ENCODE peak calls at places on chromosome 1, in six cellular contexts. E is esophagus muscularis mucosa, Y is GM12878, X is transverse colon, K is thyroid gland, A is A549. J is an unnamed sample.

GRCh38 chr1:175922254-175922881 is 179.0 kb upstream of the TNR start:
- DNase-seq in E (no peak), Y (no peak), X (no peak), K (no peak), A (no peak), J (no peak)

GRCh38 chr1:179353546-179353945 is 12.2 kb upstream of the AXDND1 start:
- DNase-seq in E (no peak), Y (no peak), X (no peak), K (no peak), A (no peak), J (peak; percentile 59)

GRCh38 chr1:61287734-61288133 is 205.4 kb downstream of the NFIA start:
- DNase-seq in E (no peak), Y (no peak), X (no peak), K (no peak), A (no peak), J (no peak)

GRCh38 chr1:107451735-107452134 is 310.9 kb downstream of the NTNG1 start:
- DNase-seq in E (no peak), Y (peak; percentile 62), X (no peak), K (no peak), A (no peak), J (no peak)

GRCh38 chr1:236297161-236297560 is 15.4 kb upstream of the ERO1B start:
- DNase-seq in E (no peak), Y (no peak), X (no peak), K (no peak), A (no peak), J (no peak)

GRCh38 chr1:36771222-36771621 is 263.1 kb downstream of the GRIK3 start:
- DNase-seq in E (no peak), Y (no peak), X (no peak), K (no peak), A (no peak), J (no peak)

GRCh38 chr1:173202430-173203145 is 4.5 kb downstream of the TNFSF4 start:
- DNase-seq in E (no peak), Y (no peak), X (peak; percentile 16), K (no peak), A (peak; percentile 70), J (peak; percentile 43)

GRCh38 chr1:84000196-84000885 is 1.4 kb upstream of the TTLL7 start:
- DNase-seq in E (no peak), Y (no peak), X (no peak), K (no peak), A (no peak), J (no peak)

GRCh38 chr1:26180010-26180506 is 2.8 kb downstream of the CNKSR1 start:
- DNase-seq in E (no peak), Y (no peak), X (no peak), K (no peak), A (no peak), J (no peak)

GRCh38 chr1:67632811-67633478 is 52.1 kb upstream of the GADD45A start:
- DNase-seq in E (peak; percentile 64), Y (no peak), X (no peak), K (no peak), A (no peak), J (no peak)

GRCh38 chr1:175193339-175193950 is 869 bp upstream of the KIAA0040 start:
- DNase-seq in E (peak; percentile 80), Y (no peak), X (no peak), K (no peak), A (no peak), J (no peak)

GRCh38 chr1:27523666-27524020 is 33.7 kb upstream of the WASF2 start:
- DNase-seq in E (no peak), Y (no peak), X (no peak), K (no peak), A (no peak), J (no peak)

GRCh38 chr1:116323419-116323987 is 49.5 kb upstream of the ATP1A1 start:
- DNase-seq in E (no peak), Y (no peak), X (no peak), K (no peak), A (no peak), J (no peak)

GRCh38 chr1:10519016-10519417 is 44.3 kb downstream of the PEX14 start:
- DNase-seq in E (no peak), Y (no peak), X (no peak), K (peak; percentile 89), A (no peak), J (no peak)

GRCh38 chr1:167081594-167081993 is 8.6 kb downstream of the GPA33 start:
- DNase-seq in E (no peak), Y (no peak), X (no peak), K (no peak), A (no peak), J (no peak)

GRCh38 chr1:167083871-167084270 is 6.3 kb downstream of the GPA33 start:
- DNase-seq in E (no peak), Y (no peak), X (no peak), K (no peak), A (no peak), J (no peak)

GRCh38 chr1:167082511-167083027 is 7.6 kb downstream of the GPA33 start:
- DNase-seq in E (no peak), Y (no peak), X (peak; percentile 90), K (no peak), A (peak; percentile 65), J (no peak)

GRCh38 chr1:167084739-167085138 is 5.4 kb downstream of the GPA33 start:
- DNase-seq in E (no peak), Y (no peak), X (no peak), K (no peak), A (no peak), J (no peak)

GRCh38 chr1:167083066-167083682 is 7.0 kb downstream of the GPA33 start:
- DNase-seq in E (no peak), Y (no peak), X (peak; percentile 73), K (no peak), A (no peak), J (no peak)
- TF ChIP-seq POLR2A in E (no peak), Y (no peak), X (no peak), K (no peak), A (no peak), J (no peak)

GRCh38 chr1:156225677-156226014 is 12.8 kb downstream of the PMF1 start:
- DNase-seq in E (no peak), Y (no peak), X (no peak), K (no peak), A (no peak), J (no peak)
- TF ChIP-seq POLR2A in E (no peak), Y (no peak), X (no peak), K (no peak), A (no peak), J (no peak)

DNA sequence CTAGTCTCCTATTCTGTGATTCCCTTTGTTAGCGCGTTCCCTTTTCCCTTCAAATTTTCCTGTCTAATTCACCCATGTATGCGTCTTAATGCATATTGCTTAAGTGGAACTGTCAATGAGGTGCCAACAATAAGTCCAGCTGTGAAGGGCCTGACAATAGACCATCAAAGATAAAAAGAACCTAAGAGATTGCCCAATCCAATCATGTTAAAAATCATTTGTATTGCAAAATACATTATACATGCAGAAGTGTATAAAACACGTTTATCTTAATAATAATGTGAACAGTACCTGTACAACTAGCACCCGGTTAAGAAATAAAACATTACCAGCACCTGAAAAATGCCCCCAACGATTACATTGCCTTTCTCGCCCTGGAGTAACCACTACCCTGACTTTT is 743 bp upstream of the SPATA6 start:
- DNase-seq in E (no peak), Y (no peak), X (no peak), K (no peak), A (no peak), J (no peak)
- TF ChIP-seq POLR2A in E (no peak), Y (no peak), X (no peak), K (no peak), A (no peak), J (no peak)

GRCh38 chr1:15523922-15524282 is at the start of gene CASP9:
- DNase-seq in E (no peak), Y (no peak), X (no peak), K (no peak), A (no peak), J (no peak)
- TF ChIP-seq POLR2A in E (no peak), Y (peak; percentile 94), X (peak; percentile 66), K (peak; percentile 78), A (peak; percentile 46), J (no peak)

GRCh38 chr1:209808059-209808494 is 2.1 kb upstream of the IRF6 start:
- DNase-seq in E (no peak), Y (no peak), X (peak; percentile 67), K (peak; percentile 74), A (peak; percentile 70), J (peak; percentile 49)

GRCh38 chr1:209807509-209807908 is 1.6 kb upstream of the IRF6 start:
- DNase-seq in E (no peak), Y (no peak), X (no peak), K (no peak), A (no peak), J (no peak)

GRCh38 chr1:209810783-209811182 is 4.8 kb upstream of the IRF6 start:
- DNase-seq in E (no peak), Y (no peak), X (no peak), K (no peak), A (no peak), J (no peak)

GRCh38 chr1:209805875-209806760 is at the start of gene IRF6:
- DNase-seq in E (no peak), Y (no peak), X (peak; percentile 96), K (peak; percentile 98), A (peak; percentile 48), J (peak; percentile 95)

GRCh38 chr1:209809601-209810000 is 3.7 kb upstream of the IRF6 start:
- DNase-seq in E (no peak), Y (no peak), X (no peak), K (no peak), A (no peak), J (no peak)
- TF ChIP-seq POLR2A in E (no peak), Y (no peak), X (no peak), K (no peak), A (no peak), J (no peak)

GRCh38 chr1:42949312-42950145 is 9.1 kb downstream of the SLC2A1 start:
- DNase-seq in E (no peak), Y (no peak), X (no peak), K (peak; percentile 83), A (no peak), J (no peak)
- TF ChIP-seq POLR2A in E (no peak), Y (no peak), X (no peak), K (no peak), A (no peak), J (no peak)

GRCh38 chr1:58921751-58922150 is 137.9 kb upstream of the JUN start:
- DNase-seq in E (peak; percentile 42), Y (no peak), X (no peak), K (no peak), A (no peak), J (no peak)

GRCh38 chr1:58924016-58924565 is 140.2 kb upstream of the JUN start:
- DNase-seq in E (peak; percentile 26), Y (no peak), X (no peak), K (no peak), A (no peak), J (no peak)

GRCh38 chr1:58921342-58921741 is 137.5 kb upstream of the JUN start:
- DNase-seq in E (no peak), Y (no peak), X (no peak), K (no peak), A (no peak), J (no peak)

GRCh38 chr1:58922302-58923089 is 138.6 kb upstream of the JUN start:
- DNase-seq in E (peak; percentile 92), Y (peak; percentile 50), X (peak; percentile 90), K (peak; percentile 97), A (no peak), J (peak; percentile 74)

GRCh38 chr1:58923090-58923470 is 139.2 kb upstream of the JUN start:
- DNase-seq in E (peak; percentile 68), Y (no peak), X (no peak), K (no peak), A (no peak), J (no peak)
- TF ChIP-seq POLR2A in E (no peak), Y (no peak), X (no peak), K (no peak), A (no peak), J (no peak)

J was measured in testis.